ENCODE peak calls at places on chromosome 1, in six cellular contexts. E is GM12878, R is prostate gland, V is uterus, Y is transverse colon, I is heart left ventricle. W is an unnamed sample.

GRCh38 chr1:227901239-227901905 is 46.4 kb downstream of the WNT9A start:
- DNase-seq in R (no peak), I (peak; percentile 21), E (no peak), V (no peak), Y (no peak), W (no peak)

GRCh38 chr1:33298623-33299277 is 22.1 kb downstream of the A3GALT2 start:
- DNase-seq in V (peak; percentile 71), Y (peak; percentile 76), I (peak; percentile 78), E (no peak), R (peak; percentile 46), W (peak; percentile 71)

GRCh38 chr1:46522184-46522968 is 29.1 kb downstream of the KNCN start:
- DNase-seq in V (peak; percentile 20), R (peak; percentile 57), Y (peak; percentile 30), I (no peak), E (no peak), W (no peak)

GRCh38 chr1:19179597-19180271 is 30.3 kb downstream of the UBR4 start:
- DNase-seq in Y (no peak), R (peak; percentile 28), E (no peak), I (no peak), V (no peak), W (no peak)

GRCh38 chr1:90488451-90488850 is 228.7 kb downstream of the BARHL2 start:
- DNase-seq in I (no peak), E (no peak), Y (no peak), R (no peak), V (no peak), W (no peak)

GRCh38 chr1:10721381-10722321 is 74.8 kb downstream of the CASZ1 start:
- DNase-seq in V (no peak), R (no peak), E (no peak), I (no peak), Y (no peak), W (no peak)

GRCh38 chr1:84267476-84267875 is 34.0 kb upstream of the SAMD13 start:
- DNase-seq in I (no peak), Y (no peak), V (no peak), R (no peak), E (no peak), W (no peak)

GRCh38 chr1:179251675-179252074 is 22.2 kb upstream of the ABL2 start:
- DNase-seq in V (no peak), Y (no peak), R (peak; percentile 8), E (no peak), I (no peak), W (no peak)

GRCh38 chr1:233605205-233605604 is 8.7 kb upstream of the KCNK1 start:
- DNase-seq in V (no peak), R (no peak), E (no peak), I (no peak), Y (no peak), W (no peak)

GRCh38 chr1:19101244-19101643 is 108.8 kb downstream of the UBR4 start:
- DNase-seq in R (no peak), Y (no peak), E (no peak), V (no peak), I (no peak), W (no peak)

GRCh38 chr1:222140206-222140605 is 398.3 kb upstream of the DUSP10 start:
- DNase-seq in Y (no peak), I (no peak), V (no peak), R (no peak), E (no peak), W (no peak)

GRCh38 chr1:150388241-150388640 is 24.3 kb downstream of the RPRD2 start:
- DNase-seq in I (no peak), E (no peak), Y (no peak), V (no peak), R (no peak), W (no peak)

GRCh38 chr1:150386546-150387080 is 22.7 kb downstream of the RPRD2 start:
- DNase-seq in R (no peak), I (no peak), Y (no peak), E (no peak), V (no peak), W (no peak)

GRCh38 chr1:150392627-150393026 is 28.7 kb downstream of the RPRD2 start:
- DNase-seq in E (no peak), Y (no peak), I (no peak), R (no peak), V (no peak), W (no peak)

GRCh38 chr1:150387200-150387599 is 23.3 kb downstream of the RPRD2 start:
- DNase-seq in I (no peak), Y (no peak), E (no peak), V (no peak), R (no peak), W (no peak)

GRCh38 chr1:150389650-150390049 is 25.7 kb downstream of the RPRD2 start:
- DNase-seq in I (no peak), V (no peak), R (no peak), E (no peak), Y (no peak), W (no peak)
- TF ChIP-seq CTCF in I (no peak), V (no peak), R (no peak), E (no peak), Y (no peak), W (no peak)

DNA sequence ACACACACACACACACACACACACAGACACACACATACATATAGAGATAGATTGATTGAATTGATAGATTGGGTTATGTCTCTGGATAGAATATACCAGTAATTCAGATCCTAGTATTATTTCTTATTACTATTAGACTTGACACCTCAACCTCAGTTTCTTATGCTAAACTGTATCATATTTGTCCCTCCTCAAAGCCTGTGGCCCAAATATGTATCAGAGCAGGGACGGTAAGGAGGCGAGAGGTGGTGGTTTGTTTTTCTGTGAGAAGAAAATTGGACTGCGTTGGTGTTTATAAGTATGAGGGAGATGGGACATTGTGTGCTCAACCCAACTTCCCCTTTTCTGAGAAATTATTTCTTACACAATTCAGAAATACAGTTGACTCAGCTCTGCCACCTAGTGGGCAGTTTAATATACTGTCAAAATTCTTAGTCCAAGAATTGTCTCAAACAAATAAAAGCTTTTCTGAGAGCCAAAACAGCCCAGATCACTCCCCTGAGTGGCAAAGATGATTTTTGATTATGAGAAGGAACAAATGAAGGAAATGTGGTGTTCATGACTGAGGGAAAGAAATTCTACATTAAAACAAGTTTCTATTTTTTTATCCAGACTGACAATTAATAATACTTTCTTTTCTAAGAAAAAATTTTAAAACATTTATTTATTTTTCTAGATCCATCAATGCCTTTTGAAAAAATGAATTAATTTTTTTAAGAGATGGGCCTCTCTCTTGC is 10.8 kb upstream of the TXNIP start:
- DNase-seq in R (peak; percentile 84), I (peak; percentile 57), E (peak; percentile 72), V (peak; percentile 65), Y (peak; percentile 74), W (peak; percentile 72)
- TF ChIP-seq POLR2A in R (peak; percentile 41), I (no peak), E (no peak), V (peak; percentile 98), Y (peak; percentile 76), W (peak; percentile 93)

GRCh38 chr1:108933944-108934343 is 29.3 kb downstream of the CLCC1 start:
- DNase-seq in Y (no peak), V (no peak), I (no peak), R (no peak), E (no peak), W (no peak)

GRCh38 chr1:108936170-108936569 is 27.1 kb downstream of the CLCC1 start:
- DNase-seq in Y (no peak), R (no peak), E (no peak), I (no peak), V (no peak), W (no peak)
- H3K36me3 ChIP-seq in Y (no peaks in the 10 kb centered on the region), R (peaks cover 4% of the 10 kb centered on the region), E (peaks cover 42% of the 10 kb centered on the region), I (peaks cover 27% of the 10 kb centered on the region), V (no peaks in the 10 kb centered on the region), W (peaks cover 70% of the 10 kb centered on the region)

GRCh38 chr1:7192453-7192852 is 407.2 kb downstream of the CAMTA1 start:
- DNase-seq in E (no peak), V (no peak), I (no peak), Y (no peak), R (no peak), W (no peak)

GRCh38 chr1:7190261-7190660 is 405.0 kb downstream of the CAMTA1 start:
- DNase-seq in I (no peak), E (no peak), R (no peak), Y (no peak), V (no peak), W (no peak)

GRCh38 chr1:7187121-7187510 is 401.9 kb downstream of the CAMTA1 start:
- DNase-seq in V (no peak), R (no peak), Y (no peak), E (no peak), I (no peak), W (no peak)

GRCh38 chr1:7185721-7186120 is 400.5 kb downstream of the CAMTA1 start:
- DNase-seq in R (no peak), Y (no peak), V (no peak), E (no peak), I (no peak), W (no peak)

DNA sequence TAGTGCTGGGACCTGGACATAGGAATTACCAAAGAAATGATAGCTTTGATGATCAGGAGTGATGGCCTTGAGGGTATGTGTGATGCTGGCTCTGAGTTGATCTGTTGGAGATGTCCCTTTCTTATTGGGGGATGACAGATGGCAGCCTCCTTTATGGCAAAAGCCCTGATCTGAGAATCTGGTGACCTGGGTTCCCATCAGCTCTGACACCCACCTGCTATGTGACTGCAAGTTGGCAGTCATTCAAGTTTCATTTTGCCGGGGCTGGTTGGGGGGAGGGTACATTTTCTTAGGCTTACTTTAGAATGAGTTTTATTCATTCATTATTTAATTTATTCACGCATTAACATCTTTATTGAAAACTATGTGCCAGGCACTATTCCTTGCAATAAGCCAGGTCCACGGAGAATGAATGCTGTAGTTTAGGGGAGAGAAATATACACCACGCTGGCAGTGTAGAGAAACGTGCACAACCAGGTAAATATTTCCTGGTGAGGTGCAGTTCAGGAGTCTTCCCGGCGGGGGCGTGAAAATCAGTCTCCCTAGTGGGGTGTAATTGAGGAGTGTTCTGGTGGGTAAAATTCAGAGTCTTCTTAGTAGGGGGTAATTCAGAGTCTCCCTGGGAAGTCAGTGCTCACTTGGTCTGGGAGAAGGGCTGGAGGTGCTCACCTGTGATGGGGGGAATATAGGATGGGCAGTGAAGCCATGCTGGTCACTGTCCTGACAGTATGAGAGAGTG is 401.3 kb downstream of the CAMTA1 start:
- DNase-seq in E (no peak), R (no peak), Y (no peak), I (no peak), V (no peak), W (no peak)
- TF ChIP-seq CTCF in E (no peak), R (no peak), Y (no peak), I (no peak), V (no peak), W (no peak)

GRCh38 chr1:150575518-150576366 is 3.7 kb downstream of the MCL1 start:
- DNase-seq in E (no peak), Y (no peak), V (no peak), I (no peak), R (no peak), W (no peak)
- TF ChIP-seq POLR2A in E (peak; percentile 28), Y (no peak), V (no peak), I (no peak), R (peak; percentile 31), W (no peak)

GRCh38 chr1:75797273-75797588 is 549 bp downstream of the MSH4 start:
- DNase-seq in V (no peak), I (no peak), R (no peak), E (no peak), Y (no peak), W (no peak)

GRCh38 chr1:75794382-75794781 is 2.3 kb upstream of the MSH4 start:
- DNase-seq in Y (no peak), E (no peak), I (no peak), V (no peak), R (no peak), W (no peak)

GRCh38 chr1:75797606-75798216 is 1.0 kb downstream of the MSH4 start:
- DNase-seq in R (no peak), E (no peak), I (no peak), V (no peak), Y (no peak), W (no peak)

GRCh38 chr1:75795703-75796193 is 934 bp upstream of the MSH4 start:
- DNase-seq in Y (no peak), I (no peak), R (no peak), E (no peak), V (no peak), W (no peak)

GRCh38 chr1:75796376-75797272 is at the start of gene MSH4:
- DNase-seq in Y (no peak), I (no peak), R (no peak), E (no peak), V (no peak), W (no peak)
- H3K36me3 ChIP-seq in Y (peaks cover 2% of the 10 kb centered on the region), I (peaks cover 28% of the 10 kb centered on the region), R (no peaks in the 10 kb centered on the region), E (peaks cover 28% of the 10 kb centered on the region), V (no peaks in the 10 kb centered on the region), W (peaks cover 7% of the 10 kb centered on the region)